ENCODE peak calls at places on chromosomes 5 and 9, in seven cellular contexts. L is T-helper 2 cell; X is effector CD4-positive, alpha-beta T cell; R is H4; Z is lower lobe of right lung; U is stimulated activated CD4-positive, alpha-beta T cell treated with anti-CD3 and anti-CD28 coated beads, TNF-alpha, amount 100 ng/mL, for 24 hours; D is frontal cortex. A is an unnamed sample.

GRCh38 chr9:68507098-68507795 is 33.4 kb downstream of the TMEM252 start:
- DNase-seq in L (no peak), X (no peak), R (peak), Z (no peak), U (no peak), D (no peak), A (peak)

GRCh38 chr5:16570121-16570815 is 46.5 kb downstream of the RETREG1 start:
- DNase-seq in L (no peak), X (no peak), R (no peak), Z (no peak), U (no peak), D (no peak), A (no peak)

GRCh38 chr9:129688285-129689043 is 23.0 kb downstream of the PRRX2 start:
- DNase-seq in L (no peak), X (no peak), R (no peak), Z (no peak), U (no peak), D (no peak), A (no peak)

GRCh38 chr5:139146809-139147742 is 51.1 kb downstream of the SIL1 start:
- DNase-seq in L (no peak), X (no peak), R (no peak), Z (no peak), U (no peak), D (no peak), A (no peak)

GRCh38 chr5:150068961-150069618 is 17.3 kb downstream of the CSF1R start:
- DNase-seq in L (no peak), X (no peak), R (no peak), Z (no peak), U (no peak), D (no peak), A (no peak)

GRCh38 chr5:1291611-1292080 is 3.2 kb downstream of the TERT start:
- DNase-seq in L (no peak), X (no peak), R (no peak), Z (no peak), U (no peak), D (no peak), A (no peak)

GRCh38 chr5:129973716-129974426 is 69.6 kb downstream of the CHSY3 start:
- DNase-seq in L (no peak), X (no peak), R (no peak), Z (no peak), U (no peak), D (no peak), A (no peak)

GRCh38 chr9:136903041-136903554 is 16.8 kb downstream of the TRAF2 start:
- DNase-seq in L (peak), X (no peak), R (no peak), Z (no peak), U (no peak), D (no peak), A (no peak)

GRCh38 chr5:14148890-14149671 is 5.9 kb downstream of the TRIO start:
- DNase-seq in L (no peak), X (no peak), R (no peak), Z (no peak), U (no peak), D (no peak), A (no peak)

GRCh38 chr9:5301544-5301943 is 3.0 kb downstream of the RLN2 start:
- DNase-seq in L (peak), X (no peak), R (no peak), Z (no peak), U (no peak), D (no peak), A (no peak)

GRCh38 chr5:15598294-15598902 is 98.4 kb downstream of the FBXL7 start:
- DNase-seq in L (no peak), X (no peak), R (no peak), Z (no peak), U (no peak), D (no peak), A (no peak)

GRCh38 chr9:85727500-85727899 is 14.3 kb downstream of the AGTPBP1 start:
- DNase-seq in L (no peak), X (no peak), R (no peak), Z (no peak), U (no peak), D (no peak), A (no peak)

GRCh38 chr5:84450617-84451414 is 66.1 kb upstream of the EDIL3 start:
- DNase-seq in L (no peak), X (no peak), R (no peak), Z (no peak), U (no peak), D (no peak), A (peak)

GRCh38 chr5:179413711-179414458 is 68.6 kb upstream of the ADAMTS2 start:
- DNase-seq in L (no peak), X (no peak), R (no peak), Z (no peak), U (no peak), D (no peak), A (no peak)

GRCh38 chr9:109780453-109781033 is 545 bp downstream of the PALM2AKAP2 start:
- DNase-seq in L (no peak), X (no peak), R (no peak), Z (no peak), U (no peak), D (no peak), A (peak)

GRCh38 chr9:16133556-16134227 is 580.8 kb downstream of the CCDC171 start:
- DNase-seq in L (no peak), X (no peak), R (peak), Z (peak), U (no peak), D (no peak), A (peak)

GRCh38 chr9:127178646-127179632 is 56.5 kb upstream of the ANGPTL2 start:
- DNase-seq in L (no peak), X (no peak), R (no peak), Z (peak), U (no peak), D (no peak), A (no peak)

GRCh38 chr5:43428034-43428712 is 16.0 kb upstream of the CCL28 start:
- DNase-seq in L (no peak), X (no peak), R (peak), Z (no peak), U (no peak), D (no peak), A (no peak)

GRCh38 chr9:37264539-37264938 is 144.2 kb downstream of the ZCCHC7 start:
- DNase-seq in L (no peak), X (no peak), R (no peak), Z (no peak), U (no peak), D (no peak), A (no peak)

GRCh38 chr5:146047396-146047795 is 58.0 kb downstream of the PLAC8L1 start:
- DNase-seq in L (no peak), X (no peak), R (peak), Z (no peak), U (no peak), D (no peak), A (no peak)

GRCh38 chr5:168931638-168932345 is 352.6 kb upstream of the PANK3 start:
- DNase-seq in L (no peak), X (no peak), R (peak), Z (no peak), U (no peak), D (no peak), A (no peak)

GRCh38 chr5:149804478-149805450 is 74.7 kb downstream of the PPARGC1B start:
- DNase-seq in L (no peak), X (no peak), R (no peak), Z (no peak), U (no peak), D (no peak), A (no peak)

GRCh38 chr5:111308951-111309350 is 84.8 kb downstream of the CAMK4 start:
- DNase-seq in L (no peak), X (no peak), R (peak), Z (no peak), U (no peak), D (no peak), A (no peak)

GRCh38 chr5:13553896-13554295 is 390.6 kb downstream of the DNAH5 start:
- DNase-seq in L (no peak), X (no peak), R (peak), Z (no peak), U (no peak), D (no peak), A (no peak)

GRCh38 chr5:149227168-149227826 is 44.4 kb upstream of the AFAP1L1 start:
- DNase-seq in L (no peak), X (no peak), R (peak), Z (no peak), U (no peak), D (no peak), A (no peak)

A was measured in globus pallidus.